ENCODE peak calls at places on chromosomes 2 and 18, in six cellular contexts. H, N, K, M, O and T are unnamed samples.

GRCh38 chr2:103798291-103798690 is 1036.5 kb downstream of the TMEM182 start:
- DNase-seq in H (no peak), N (no peak), K (no peak), M (no peak), O (no peak), T (no peak)

GRCh38 chr18:323253-323622 is 55.4 kb upstream of the THOC1 start:
- DNase-seq in H (no peak), N (no peak), K (no peak), M (no peak), O (no peak), T (no peak)

GRCh38 chr2:54176577-54176976 is 61.2 kb downstream of the ACYP2 start:
- DNase-seq in H (peak; percentile 59), N (peak; percentile 78), K (no peak), M (no peak), O (peak; percentile 13), T (peak; percentile 53)

GRCh38 chr2:228658998-228659397 is 477.5 kb upstream of the SPHKAP start:
- DNase-seq in H (no peak), N (no peak), K (no peak), M (no peak), O (no peak), T (no peak)

GRCh38 chr2:188076149-188077056 is 215.3 kb upstream of the GULP1 start:
- DNase-seq in H (no peak), N (no peak), K (no peak), M (no peak), O (no peak), T (no peak)

GRCh38 chr2:167862787-167863186 is 384.6 kb downstream of the STK39 start:
- DNase-seq in H (no peak), N (no peak), K (no peak), M (no peak), O (no peak), T (no peak)

GRCh38 chr2:234873828-234874173 is 78.0 kb upstream of the SH3BP4 start:
- DNase-seq in H (no peak), N (no peak), K (no peak), M (no peak), O (no peak), T (no peak)

GRCh38 chr18:54503495-54503894 is 87.5 kb upstream of the DYNAP start:
- DNase-seq in H (no peak), N (no peak), K (no peak), M (no peak), O (no peak), T (no peak)

GRCh38 chr18:54257015-54257414 is 12.3 kb upstream of the POLI start:
- DNase-seq in H (no peak), N (no peak), K (no peak), M (no peak), O (no peak), T (no peak)

GRCh38 chr2:66651295-66651694 is 216.4 kb downstream of the MEIS1 start:
- DNase-seq in H (no peak), N (no peak), K (no peak), M (no peak), O (no peak), T (no peak)
- H3K36me3 ChIP-seq in H (no peaks in the 10 kb centered on the region), N (no peaks in the 10 kb centered on the region), K (no peaks in the 10 kb centered on the region), M (no peaks in the 10 kb centered on the region), O (no peaks in the 10 kb centered on the region), T (no peaks in the 10 kb centered on the region)

GRCh38 chr2:226550801-226551200 is 248.8 kb downstream of the IRS1 start:
- DNase-seq in H (no peak), N (no peak), K (no peak), M (no peak), O (no peak), T (no peak)
- H3K4me3 ChIP-seq in H (no peak overlapping the region), N (no peak overlapping the region), K (no peak overlapping the region), M (no peak overlapping the region), O (no peak overlapping the region), T (no peak overlapping the region)

GRCh38 chr2:120761911-120762310 is 26.2 kb downstream of the GLI2 start:
- DNase-seq in H (no peak), N (no peak), K (no peak), M (no peak), O (no peak), T (no peak)

GRCh38 chr2:120761164-120761861 is 25.6 kb downstream of the GLI2 start:
- DNase-seq in H (no peak), N (no peak), K (no peak), M (no peak), O (no peak), T (no peak)

GRCh38 chr2:120760446-120761135 is 24.9 kb downstream of the GLI2 start:
- DNase-seq in H (peak; percentile 85), N (no peak), K (no peak), M (no peak), O (no peak), T (no peak)

GRCh38 chr2:120759543-120760331 is 24.1 kb downstream of the GLI2 start:
- DNase-seq in H (no peak), N (no peak), K (no peak), M (no peak), O (no peak), T (no peak)

GRCh38 chr2:120758181-120759048 is 22.7 kb downstream of the GLI2 start:
- DNase-seq in H (peak; percentile 78), N (no peak), K (no peak), M (no peak), O (no peak), T (no peak)
- H3K27ac ChIP-seq in H (peak overlapping the region; percentile 67), N (no peak overlapping the region), K (peak overlapping the region; percentile 30), M (peak overlapping the region; percentile 36), O (no peak overlapping the region), T (peak overlapping the region; percentile 59)

DNA sequence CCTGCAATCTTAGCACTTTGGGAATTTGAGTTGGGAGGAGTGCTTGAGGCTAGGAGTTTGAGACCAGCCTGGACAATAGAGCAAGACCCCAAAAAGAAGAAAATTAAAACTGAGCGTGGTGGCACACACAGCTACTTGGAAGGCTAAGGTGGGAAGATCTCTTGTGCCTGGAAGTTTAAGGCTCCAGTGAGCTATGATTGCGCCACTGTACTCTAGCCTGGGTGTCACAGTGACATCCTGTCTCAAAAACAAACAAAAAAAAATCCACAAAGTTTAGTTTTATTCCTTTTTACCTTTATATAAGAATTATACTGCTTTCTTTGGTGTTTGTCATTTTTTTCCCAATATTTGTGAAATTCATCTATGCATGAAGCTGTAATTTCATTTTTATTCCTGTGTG is 20.3 kb downstream of the SLC39A10 start:
- DNase-seq in H (no peak), N (no peak), K (no peak), M (no peak), O (no peak), T (no peak)
- H3K36me3 ChIP-seq in H (peaks cover 12% of the 10 kb centered on the region), N (peaks cover 15% of the 10 kb centered on the region), K (no peaks in the 10 kb centered on the region), M (no peaks in the 10 kb centered on the region), O (peaks cover 2% of the 10 kb centered on the region), T (peaks cover 7% of the 10 kb centered on the region)

GRCh38 chr2:148613231-148614023 is 31.1 kb upstream of the EPC2 start:
- DNase-seq in H (no peak), N (no peak), K (no peak), M (no peak), O (no peak), T (no peak)

GRCh38 chr2:148614332-148615049 is 30.1 kb upstream of the EPC2 start:
- DNase-seq in H (no peak), N (no peak), K (no peak), M (no peak), O (peak; percentile 4), T (peak; percentile 70)

GRCh38 chr2:148616696-148617095 is 27.9 kb upstream of the EPC2 start:
- DNase-seq in H (no peak), N (no peak), K (no peak), M (no peak), O (no peak), T (no peak)

GRCh38 chr2:148615446-148615845 is 29.1 kb upstream of the EPC2 start:
- DNase-seq in H (no peak), N (no peak), K (no peak), M (no peak), O (no peak), T (no peak)

GRCh38 chr2:148614024-148614331 is 30.6 kb upstream of the EPC2 start:
- DNase-seq in H (no peak), N (no peak), K (no peak), M (no peak), O (no peak), T (no peak)
- H3K4me3 ChIP-seq in H (no peak overlapping the region), N (no peak overlapping the region), K (peak overlapping the region; percentile 2), M (no peak overlapping the region), O (no peak overlapping the region), T (no peak overlapping the region)

DNA sequence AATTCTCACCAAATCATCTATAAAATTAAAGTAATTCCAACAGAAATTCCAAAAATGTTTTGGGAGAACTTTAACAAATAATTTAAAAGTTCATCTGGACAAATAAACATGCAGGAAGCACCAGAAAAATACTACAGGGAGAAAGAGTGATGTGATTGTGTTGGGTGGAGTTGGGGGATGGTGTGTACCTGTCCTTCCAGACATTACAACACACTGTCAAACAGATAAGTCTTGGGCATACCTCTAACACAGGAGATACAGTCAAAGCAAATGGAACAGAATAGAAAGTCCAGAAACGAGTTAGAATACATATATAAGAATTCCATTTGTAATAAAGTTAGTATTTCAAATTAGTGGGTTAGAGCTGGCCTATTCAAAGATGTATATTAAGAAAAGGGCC is 22.6 kb downstream of the METTL8 start:
- DNase-seq in H (no peak), N (no peak), K (no peak), M (no peak), O (no peak), T (no peak)
- H3K27ac ChIP-seq in H (no peak overlapping the region), N (no peak overlapping the region), K (no peak overlapping the region), M (no peak overlapping the region), O (no peak overlapping the region), T (no peak overlapping the region)

GRCh38 chr2:202289394-202290204 is 24.0 kb downstream of the NOP58 start:
- DNase-seq in H (no peak), N (no peak), K (no peak), M (no peak), O (no peak), T (no peak)
- H3K36me3 ChIP-seq in H (peaks cover 100% of the 10 kb centered on the region), N (peaks cover 86% of the 10 kb centered on the region), K (peaks cover 40% of the 10 kb centered on the region), M (peaks cover 9% of the 10 kb centered on the region), O (peaks cover 62% of the 10 kb centered on the region), T (peaks cover 23% of the 10 kb centered on the region)

GRCh38 chr2:19580264-19580663 is 221.8 kb upstream of the OSR1 start:
- DNase-seq in H (no peak), N (no peak), K (no peak), M (no peak), O (no peak), T (no peak)
- H3K4me3 ChIP-seq in H (no peak overlapping the region), N (no peak overlapping the region), K (no peak overlapping the region), M (no peak overlapping the region), O (no peak overlapping the region), T (no peak overlapping the region)

DNA sequence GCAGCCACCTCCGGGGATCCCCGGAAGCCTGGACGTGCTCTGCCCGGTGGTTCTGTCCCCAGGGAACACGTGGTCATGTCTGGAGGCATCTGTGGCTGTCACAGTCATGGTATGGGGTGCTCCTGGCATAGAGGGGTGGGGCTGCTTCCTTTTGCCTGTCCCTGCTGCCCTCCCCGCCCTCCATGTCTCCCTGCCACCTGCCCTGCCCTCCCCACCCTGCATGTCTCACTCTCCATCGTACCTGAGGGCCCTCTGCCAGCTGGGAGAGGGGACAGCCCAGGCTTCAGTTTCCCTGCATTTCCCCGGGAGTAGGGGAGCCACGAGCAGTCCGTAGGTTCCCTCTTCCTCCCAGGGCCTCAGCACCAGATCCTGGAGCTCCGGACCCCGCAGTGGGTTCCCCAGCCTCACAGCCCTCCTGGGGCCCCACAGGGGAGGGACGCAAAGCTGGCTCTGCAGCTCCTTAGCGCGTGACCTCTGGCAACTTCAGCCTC is 90.0 kb upstream of the CTDP1 start:
- DNase-seq in H (peak; percentile 48), N (no peak), K (no peak), M (no peak), O (no peak), T (no peak)
- H3K27ac ChIP-seq in H (no peak overlapping the region), N (no peak overlapping the region), K (peak overlapping the region; percentile 97), M (no peak overlapping the region), O (no peak overlapping the region), T (peak overlapping the region; percentile 21)